ENCODE peak calls at places on chromosomes 4 and X, in six cellular contexts. One of them, this sample, is unnamed.

GRCh38 chr4:22237846-22238513 is 277.9 kb downstream of the ADGRA3 start:
- DNase-seq in nephron progenitor cell: no peak
- DNase-seq in activated gamma-delta T cell treated with anti-CD3 and anti-CD28 coated beads, Interleukin-2, amount 50 U/mL, for 16 hours: no peak
- DNase-seq in CD4-positive, CD25-positive, alpha-beta regulatory T cell: no peak
- DNase-seq in activated naive CD4-positive, alpha-beta T cell: no peak
- DNase-seq in H9: no peak
- DNase-seq in this sample: no peak

GRCh38 chrX:129825746-129826505 is 17.8 kb downstream of the ZDHHC9 start:
- DNase-seq in nephron progenitor cell: no peak
- DNase-seq in H9: no peak
- DNase-seq in activated naive CD4-positive, alpha-beta T cell: no peak
- DNase-seq in activated gamma-delta T cell treated with anti-CD3 and anti-CD28 coated beads, Interleukin-2, amount 50 U/mL, for 16 hours: no peak
- DNase-seq in CD4-positive, CD25-positive, alpha-beta regulatory T cell: peak; percentile 16
- DNase-seq in this sample: no peak

GRCh38 chr4:8557151-8558076 is 22.8 kb upstream of the GPR78 start:
- DNase-seq in CD4-positive, CD25-positive, alpha-beta regulatory T cell: no peak
- DNase-seq in H9: no peak
- DNase-seq in activated naive CD4-positive, alpha-beta T cell: no peak
- DNase-seq in nephron progenitor cell: no peak
- DNase-seq in activated gamma-delta T cell treated with anti-CD3 and anti-CD28 coated beads, Interleukin-2, amount 50 U/mL, for 16 hours: no peak
- DNase-seq in this sample: no peak

GRCh38 chrX:107014927-107015326 is 14.9 kb upstream of the MORC4 start:
- DNase-seq in activated naive CD4-positive, alpha-beta T cell: no peak
- DNase-seq in nephron progenitor cell: no peak
- DNase-seq in H9: no peak
- DNase-seq in activated gamma-delta T cell treated with anti-CD3 and anti-CD28 coated beads, Interleukin-2, amount 50 U/mL, for 16 hours: no peak
- DNase-seq in CD4-positive, CD25-positive, alpha-beta regulatory T cell: no peak
- DNase-seq in this sample: no peak

GRCh38 chr4:54229631-54230478 is 762 bp downstream of the PDGFRA start:
- DNase-seq in CD4-positive, CD25-positive, alpha-beta regulatory T cell: no peak
- DNase-seq in activated gamma-delta T cell treated with anti-CD3 and anti-CD28 coated beads, Interleukin-2, amount 50 U/mL, for 16 hours: no peak
- DNase-seq in activated naive CD4-positive, alpha-beta T cell: no peak
- DNase-seq in H9: peak; percentile 67
- DNase-seq in nephron progenitor cell: peak; percentile 67
- DNase-seq in this sample: no peak

GRCh38 chrX:40167240-40168182 is 69.8 kb upstream of the BCOR start:
- DNase-seq in CD4-positive, CD25-positive, alpha-beta regulatory T cell: no peak
- DNase-seq in activated gamma-delta T cell treated with anti-CD3 and anti-CD28 coated beads, Interleukin-2, amount 50 U/mL, for 16 hours: no peak
- DNase-seq in H9: peak; percentile 84
- DNase-seq in activated naive CD4-positive, alpha-beta T cell: no peak
- DNase-seq in nephron progenitor cell: peak; percentile 34
- DNase-seq in this sample: no peak

GRCh38 chrX:155880586-155881157 is 473 bp upstream of the VAMP7 start:
- DNase-seq in activated naive CD4-positive, alpha-beta T cell: no peak
- DNase-seq in CD4-positive, CD25-positive, alpha-beta regulatory T cell: no peak
- DNase-seq in activated gamma-delta T cell treated with anti-CD3 and anti-CD28 coated beads, Interleukin-2, amount 50 U/mL, for 16 hours: no peak
- DNase-seq in H9: no peak
- DNase-seq in nephron progenitor cell: no peak
- DNase-seq in this sample: no peak

GRCh38 chr4:144955104-144955503 is 142.9 kb downstream of the ANAPC10 start:
- DNase-seq in nephron progenitor cell: no peak
- DNase-seq in activated naive CD4-positive, alpha-beta T cell: no peak
- DNase-seq in H9: no peak
- DNase-seq in activated gamma-delta T cell treated with anti-CD3 and anti-CD28 coated beads, Interleukin-2, amount 50 U/mL, for 16 hours: no peak
- DNase-seq in CD4-positive, CD25-positive, alpha-beta regulatory T cell: no peak
- DNase-seq in this sample: no peak

GRCh38 chr4:156858071-156858470 is 113.5 kb downstream of the PDGFC start:
- DNase-seq in CD4-positive, CD25-positive, alpha-beta regulatory T cell: no peak
- DNase-seq in H9: no peak
- DNase-seq in nephron progenitor cell: no peak
- DNase-seq in activated gamma-delta T cell treated with anti-CD3 and anti-CD28 coated beads, Interleukin-2, amount 50 U/mL, for 16 hours: no peak
- DNase-seq in activated naive CD4-positive, alpha-beta T cell: no peak
- DNase-seq in this sample: no peak

GRCh38 chr4:5051210-5051691 is at the start of gene STK32B:
- DNase-seq in H9: peak; percentile 77
- DNase-seq in activated gamma-delta T cell treated with anti-CD3 and anti-CD28 coated beads, Interleukin-2, amount 50 U/mL, for 16 hours: no peak
- DNase-seq in activated naive CD4-positive, alpha-beta T cell: no peak
- DNase-seq in CD4-positive, CD25-positive, alpha-beta regulatory T cell: no peak
- DNase-seq in nephron progenitor cell: peak; percentile 77
- DNase-seq in this sample: peak; percentile 92

GRCh38 chrX:145484740-145485139 is 237.4 kb downstream of the SPANXN1 start:
- DNase-seq in H9: no peak
- DNase-seq in nephron progenitor cell: no peak
- DNase-seq in activated gamma-delta T cell treated with anti-CD3 and anti-CD28 coated beads, Interleukin-2, amount 50 U/mL, for 16 hours: no peak
- DNase-seq in CD4-positive, CD25-positive, alpha-beta regulatory T cell: no peak
- DNase-seq in activated naive CD4-positive, alpha-beta T cell: no peak
- DNase-seq in this sample: no peak

GRCh38 chr4:75675004-75675531 is 1.9 kb upstream of the G3BP2 start:
- DNase-seq in activated naive CD4-positive, alpha-beta T cell: no peak
- DNase-seq in activated gamma-delta T cell treated with anti-CD3 and anti-CD28 coated beads, Interleukin-2, amount 50 U/mL, for 16 hours: no peak
- DNase-seq in CD4-positive, CD25-positive, alpha-beta regulatory T cell: no peak
- DNase-seq in nephron progenitor cell: no peak
- DNase-seq in H9: no peak
- DNase-seq in this sample: no peak

GRCh38 chr4:52852041-52852440 is 10.1 kb upstream of the RASL11B start:
- DNase-seq in nephron progenitor cell: no peak
- DNase-seq in CD4-positive, CD25-positive, alpha-beta regulatory T cell: no peak
- DNase-seq in activated naive CD4-positive, alpha-beta T cell: no peak
- DNase-seq in H9: no peak
- DNase-seq in activated gamma-delta T cell treated with anti-CD3 and anti-CD28 coated beads, Interleukin-2, amount 50 U/mL, for 16 hours: no peak
- DNase-seq in this sample: no peak

GRCh38 chr4:86233090-86233489 is 126.8 kb downstream of the MAPK10 start:
- DNase-seq in activated gamma-delta T cell treated with anti-CD3 and anti-CD28 coated beads, Interleukin-2, amount 50 U/mL, for 16 hours: no peak
- DNase-seq in H9: no peak
- DNase-seq in CD4-positive, CD25-positive, alpha-beta regulatory T cell: no peak
- DNase-seq in nephron progenitor cell: no peak
- DNase-seq in activated naive CD4-positive, alpha-beta T cell: no peak
- DNase-seq in this sample: no peak

GRCh38 chrX:118588715-118589114 is 93.1 kb downstream of the DOCK11 start:
- DNase-seq in activated gamma-delta T cell treated with anti-CD3 and anti-CD28 coated beads, Interleukin-2, amount 50 U/mL, for 16 hours: no peak
- DNase-seq in nephron progenitor cell: no peak
- DNase-seq in H9: no peak
- DNase-seq in CD4-positive, CD25-positive, alpha-beta regulatory T cell: no peak
- DNase-seq in activated naive CD4-positive, alpha-beta T cell: no peak
- DNase-seq in this sample: no peak

GRCh38 chr4:168656946-168657473 is 160.2 kb downstream of the PALLD start:
- DNase-seq in CD4-positive, CD25-positive, alpha-beta regulatory T cell: no peak
- DNase-seq in H9: no peak
- DNase-seq in nephron progenitor cell: no peak
- DNase-seq in activated naive CD4-positive, alpha-beta T cell: no peak
- DNase-seq in activated gamma-delta T cell treated with anti-CD3 and anti-CD28 coated beads, Interleukin-2, amount 50 U/mL, for 16 hours: no peak
- DNase-seq in this sample: no peak

GRCh38 chr4:31518796-31519250 is 798.7 kb downstream of the PCDH7 start:
- DNase-seq in CD4-positive, CD25-positive, alpha-beta regulatory T cell: no peak
- DNase-seq in nephron progenitor cell: no peak
- DNase-seq in activated gamma-delta T cell treated with anti-CD3 and anti-CD28 coated beads, Interleukin-2, amount 50 U/mL, for 16 hours: no peak
- DNase-seq in H9: no peak
- DNase-seq in activated naive CD4-positive, alpha-beta T cell: no peak
- DNase-seq in this sample: no peak

GRCh38 chr4:153798901-153799707 is 10.2 kb upstream of the SFRP2 start:
- DNase-seq in activated gamma-delta T cell treated with anti-CD3 and anti-CD28 coated beads, Interleukin-2, amount 50 U/mL, for 16 hours: no peak
- DNase-seq in nephron progenitor cell: no peak
- DNase-seq in activated naive CD4-positive, alpha-beta T cell: no peak
- DNase-seq in H9: no peak
- DNase-seq in CD4-positive, CD25-positive, alpha-beta regulatory T cell: no peak
- DNase-seq in this sample: no peak

GRCh38 chr4:10011277-10011676 is 10.0 kb downstream of the SLC2A9 start:
- DNase-seq in activated naive CD4-positive, alpha-beta T cell: no peak
- DNase-seq in CD4-positive, CD25-positive, alpha-beta regulatory T cell: no peak
- DNase-seq in nephron progenitor cell: no peak
- DNase-seq in H9: no peak
- DNase-seq in activated gamma-delta T cell treated with anti-CD3 and anti-CD28 coated beads, Interleukin-2, amount 50 U/mL, for 16 hours: no peak
- DNase-seq in this sample: no peak

GRCh38 chrX:72316408-72317079 is 10.8 kb upstream of the CITED1 start:
- DNase-seq in H9: no peak
- DNase-seq in CD4-positive, CD25-positive, alpha-beta regulatory T cell: no peak
- DNase-seq in activated naive CD4-positive, alpha-beta T cell: no peak
- DNase-seq in activated gamma-delta T cell treated with anti-CD3 and anti-CD28 coated beads, Interleukin-2, amount 50 U/mL, for 16 hours: no peak
- DNase-seq in nephron progenitor cell: peak; percentile 13
- DNase-seq in this sample: no peak

GRCh38 chr4:75990129-75990528 is 616 bp downstream of the SDAD1 start:
- DNase-seq in H9: no peak
- DNase-seq in CD4-positive, CD25-positive, alpha-beta regulatory T cell: no peak
- DNase-seq in nephron progenitor cell: no peak
- DNase-seq in activated naive CD4-positive, alpha-beta T cell: no peak
- DNase-seq in activated gamma-delta T cell treated with anti-CD3 and anti-CD28 coated beads, Interleukin-2, amount 50 U/mL, for 16 hours: no peak
- DNase-seq in this sample: no peak

GRCh38 chr4:140395668-140396067 is 22.2 kb downstream of the SCOC start:
- DNase-seq in nephron progenitor cell: no peak
- DNase-seq in H9: no peak
- DNase-seq in activated naive CD4-positive, alpha-beta T cell: no peak
- DNase-seq in activated gamma-delta T cell treated with anti-CD3 and anti-CD28 coated beads, Interleukin-2, amount 50 U/mL, for 16 hours: no peak
- DNase-seq in CD4-positive, CD25-positive, alpha-beta regulatory T cell: no peak
- DNase-seq in this sample: no peak

GRCh38 chrX:104432321-104432720 is 133.7 kb upstream of the IL1RAPL2 start:
- DNase-seq in activated gamma-delta T cell treated with anti-CD3 and anti-CD28 coated beads, Interleukin-2, amount 50 U/mL, for 16 hours: no peak
- DNase-seq in activated naive CD4-positive, alpha-beta T cell: no peak
- DNase-seq in CD4-positive, CD25-positive, alpha-beta regulatory T cell: no peak
- DNase-seq in H9: no peak
- DNase-seq in nephron progenitor cell: no peak
- DNase-seq in this sample: no peak

GRCh38 chr4:137032242-137032641 is 500.1 kb downstream of the PCDH18 start:
- DNase-seq in activated naive CD4-positive, alpha-beta T cell: no peak
- DNase-seq in activated gamma-delta T cell treated with anti-CD3 and anti-CD28 coated beads, Interleukin-2, amount 50 U/mL, for 16 hours: no peak
- DNase-seq in CD4-positive, CD25-positive, alpha-beta regulatory T cell: no peak
- DNase-seq in nephron progenitor cell: no peak
- DNase-seq in H9: no peak
- DNase-seq in this sample: no peak

GRCh38 chrX:39869846-39870601 is 227.7 kb downstream of the BCOR start:
- DNase-seq in activated naive CD4-positive, alpha-beta T cell: peak; percentile 46
- DNase-seq in H9: no peak
- DNase-seq in activated gamma-delta T cell treated with anti-CD3 and anti-CD28 coated beads, Interleukin-2, amount 50 U/mL, for 16 hours: peak; percentile 74
- DNase-seq in CD4-positive, CD25-positive, alpha-beta regulatory T cell: peak; percentile 32
- DNase-seq in nephron progenitor cell: no peak
- DNase-seq in this sample: no peak

GRCh38 chr4:150997141-150997540 is 17.9 kb downstream of the LRBA start:
- DNase-seq in activated gamma-delta T cell treated with anti-CD3 and anti-CD28 coated beads, Interleukin-2, amount 50 U/mL, for 16 hours: no peak
- DNase-seq in nephron progenitor cell: no peak
- DNase-seq in CD4-positive, CD25-positive, alpha-beta regulatory T cell: no peak
- DNase-seq in activated naive CD4-positive, alpha-beta T cell: no peak
- DNase-seq in H9: no peak
- DNase-seq in this sample: no peak

GRCh38 chr4:142181021-142181420 is 544.6 kb downstream of the IL15 start:
- DNase-seq in activated gamma-delta T cell treated with anti-CD3 and anti-CD28 coated beads, Interleukin-2, amount 50 U/mL, for 16 hours: no peak
- DNase-seq in activated naive CD4-positive, alpha-beta T cell: no peak
- DNase-seq in H9: no peak
- DNase-seq in CD4-positive, CD25-positive, alpha-beta regulatory T cell: no peak
- DNase-seq in nephron progenitor cell: no peak
- DNase-seq in this sample: no peak

GRCh38 chrX:130575831-130576404 is 174.1 kb downstream of the RBMX2 start:
- DNase-seq in nephron progenitor cell: peak; percentile 34
- DNase-seq in CD4-positive, CD25-positive, alpha-beta regulatory T cell: peak; percentile 0
- DNase-seq in activated gamma-delta T cell treated with anti-CD3 and anti-CD28 coated beads, Interleukin-2, amount 50 U/mL, for 16 hours: no peak
- DNase-seq in activated naive CD4-positive, alpha-beta T cell: no peak
- DNase-seq in H9: peak; percentile 38
- DNase-seq in this sample: no peak

GRCh38 chr4:154230091-154230490 is 261.5 kb downstream of the DCHS2 start:
- DNase-seq in nephron progenitor cell: no peak
- DNase-seq in H9: no peak
- DNase-seq in CD4-positive, CD25-positive, alpha-beta regulatory T cell: no peak
- DNase-seq in activated gamma-delta T cell treated with anti-CD3 and anti-CD28 coated beads, Interleukin-2, amount 50 U/mL, for 16 hours: no peak
- DNase-seq in activated naive CD4-positive, alpha-beta T cell: no peak
- DNase-seq in this sample: no peak

GRCh38 chrX:133333154-133333750 is 82.0 kb downstream of the GPC4 start:
- DNase-seq in activated gamma-delta T cell treated with anti-CD3 and anti-CD28 coated beads, Interleukin-2, amount 50 U/mL, for 16 hours: no peak
- DNase-seq in H9: no peak
- DNase-seq in activated naive CD4-positive, alpha-beta T cell: no peak
- DNase-seq in nephron progenitor cell: no peak
- DNase-seq in CD4-positive, CD25-positive, alpha-beta regulatory T cell: no peak
- DNase-seq in this sample: no peak

GRCh38 chr4:165505991-165506779 is 127.4 kb downstream of the CPE start:
- DNase-seq in H9: no peak
- DNase-seq in nephron progenitor cell: no peak
- DNase-seq in activated gamma-delta T cell treated with anti-CD3 and anti-CD28 coated beads, Interleukin-2, amount 50 U/mL, for 16 hours: no peak
- DNase-seq in CD4-positive, CD25-positive, alpha-beta regulatory T cell: no peak
- DNase-seq in activated naive CD4-positive, alpha-beta T cell: no peak
- DNase-seq in this sample: no peak

GRCh38 chr4:141391293-141391692 is 170.6 kb downstream of the ZNF330 start:
- DNase-seq in activated naive CD4-positive, alpha-beta T cell: no peak
- DNase-seq in nephron progenitor cell: no peak
- DNase-seq in activated gamma-delta T cell treated with anti-CD3 and anti-CD28 coated beads, Interleukin-2, amount 50 U/mL, for 16 hours: no peak
- DNase-seq in H9: no peak
- DNase-seq in CD4-positive, CD25-positive, alpha-beta regulatory T cell: no peak
- DNase-seq in this sample: no peak

GRCh38 chr4:174882317-174882992 is 35.7 kb upstream of the ADAM29 start:
- DNase-seq in activated gamma-delta T cell treated with anti-CD3 and anti-CD28 coated beads, Interleukin-2, amount 50 U/mL, for 16 hours: no peak
- DNase-seq in CD4-positive, CD25-positive, alpha-beta regulatory T cell: no peak
- DNase-seq in nephron progenitor cell: no peak
- DNase-seq in activated naive CD4-positive, alpha-beta T cell: no peak
- DNase-seq in H9: no peak
- DNase-seq in this sample: no peak

GRCh38 chr4:137124278-137124932 is 407.9 kb downstream of the PCDH18 start:
- DNase-seq in activated naive CD4-positive, alpha-beta T cell: no peak
- DNase-seq in H9: no peak
- DNase-seq in nephron progenitor cell: no peak
- DNase-seq in activated gamma-delta T cell treated with anti-CD3 and anti-CD28 coated beads, Interleukin-2, amount 50 U/mL, for 16 hours: no peak
- DNase-seq in CD4-positive, CD25-positive, alpha-beta regulatory T cell: no peak
- DNase-seq in this sample: no peak

GRCh38 chr4:189414021-189414420 is 526.7 kb upstream of the FRG1 start:
- DNase-seq in nephron progenitor cell: no peak
- DNase-seq in CD4-positive, CD25-positive, alpha-beta regulatory T cell: no peak
- DNase-seq in H9: no peak
- DNase-seq in activated naive CD4-positive, alpha-beta T cell: no peak
- DNase-seq in activated gamma-delta T cell treated with anti-CD3 and anti-CD28 coated beads, Interleukin-2, amount 50 U/mL, for 16 hours: no peak
- DNase-seq in this sample: no peak

GRCh38 chr4:177441061-177441802 is 1.0 kb downstream of the AGA start:
- DNase-seq in nephron progenitor cell: no peak
- DNase-seq in activated gamma-delta T cell treated with anti-CD3 and anti-CD28 coated beads, Interleukin-2, amount 50 U/mL, for 16 hours: no peak
- DNase-seq in H9: no peak
- DNase-seq in CD4-positive, CD25-positive, alpha-beta regulatory T cell: peak; percentile 8
- DNase-seq in activated naive CD4-positive, alpha-beta T cell: no peak
- DNase-seq in this sample: no peak

GRCh38 chr4:108010167-108010566 is 20.5 kb downstream of the HADH start:
- DNase-seq in activated naive CD4-positive, alpha-beta T cell: no peak
- DNase-seq in H9: no peak
- DNase-seq in activated gamma-delta T cell treated with anti-CD3 and anti-CD28 coated beads, Interleukin-2, amount 50 U/mL, for 16 hours: no peak
- DNase-seq in CD4-positive, CD25-positive, alpha-beta regulatory T cell: no peak
- DNase-seq in nephron progenitor cell: no peak
- DNase-seq in this sample: no peak

GRCh38 chr4:126708716-126709115 is 924.0 kb upstream of the INTU start:
- DNase-seq in activated gamma-delta T cell treated with anti-CD3 and anti-CD28 coated beads, Interleukin-2, amount 50 U/mL, for 16 hours: no peak
- DNase-seq in CD4-positive, CD25-positive, alpha-beta regulatory T cell: no peak
- DNase-seq in H9: no peak
- DNase-seq in activated naive CD4-positive, alpha-beta T cell: no peak
- DNase-seq in nephron progenitor cell: no peak
- DNase-seq in this sample: no peak

This sample was measured in lower leg skin.